ENCODE peak calls at places on chromosome 12, in nine cellular contexts. N, X, V, A, F, U, G, R and Q are unnamed samples.

GRCh38 chr12:19744760-19745218 is 305.5 kb downstream of the AEBP2 start:
- DNase-seq in N (no peak), V (peak), F (no peak), X (no peak), G (peak), A (no peak), R (no peak), U (no peak), Q (no peak)

GRCh38 chr12:129440278-129440677 is 463.5 kb downstream of the TMEM132D start:
- DNase-seq in V (peak), G (peak), U (no peak), F (no peak), R (no peak), X (no peak), A (no peak), N (no peak), Q (no peak)

GRCh38 chr12:9851050-9851449 is 18.1 kb downstream of the CLEC2B start:
- DNase-seq in G (no peak), R (no peak), N (no peak), V (no peak), X (no peak), F (no peak), U (no peak), A (no peak), Q (no peak)

GRCh38 chr12:106304797-106305196 is 2.3 kb downstream of the TCP11L2 start:
- DNase-seq in R (no peak), V (no peak), N (no peak), X (no peak), U (no peak), A (no peak), F (no peak), G (no peak), Q (no peak)

GRCh38 chr12:88546851-88547250 is 33.4 kb downstream of the KITLG start:
- DNase-seq in X (no peak), G (no peak), U (no peak), A (no peak), V (peak), N (no peak), F (no peak), R (no peak), Q (no peak)

GRCh38 chr12:76037130-76038105 is 5.8 kb upstream of the PHLDA1 start:
- DNase-seq in V (peak), R (peak), F (no peak), X (no peak), A (no peak), G (peak), U (peak), N (peak), Q (peak)

GRCh38 chr12:14836336-14837210 is 6.8 kb downstream of the ART4 start:
- DNase-seq in G (peak), A (no peak), R (no peak), U (no peak), V (peak), F (no peak), N (no peak), X (no peak), Q (no peak)

GRCh38 chr12:101839324-101840283 is 8.8 kb upstream of the GNPTAB start:
- DNase-seq in N (peak), U (peak), G (peak), F (no peak), V (peak), R (peak), A (no peak), X (peak), Q (peak)

GRCh38 chr12:31217356-31218130 is 108.4 kb downstream of the SINHCAF start:
- DNase-seq in F (no peak), G (no peak), U (no peak), N (no peak), V (no peak), R (no peak), A (no peak), X (no peak), Q (no peak)

GRCh38 chr12:115261691-115262398 is 577.9 kb upstream of the TBX3 start:
- DNase-seq in F (no peak), U (no peak), V (peak), G (no peak), A (no peak), N (peak), X (no peak), R (no peak), Q (no peak)

GRCh38 chr12:118397693-118398440 is 21.5 kb downstream of the SUDS3 start:
- DNase-seq in X (no peak), V (peak), G (no peak), R (no peak), U (no peak), A (no peak), N (no peak), F (no peak), Q (no peak)

GRCh38 chr12:104712968-104713367 is 245.1 kb downstream of the SLC41A2 start:
- DNase-seq in R (no peak), V (no peak), G (no peak), X (no peak), A (no peak), F (no peak), N (no peak), U (no peak), Q (no peak)

GRCh38 chr12:128286970-128287369 is 20.0 kb downstream of the TMEM132C start:
- DNase-seq in F (no peak), X (no peak), U (no peak), N (no peak), R (no peak), A (no peak), V (no peak), G (no peak), Q (no peak)

GRCh38 chr12:111359231-111359913 is 9.5 kb downstream of the PHETA1 start:
- DNase-seq in U (no peak), R (no peak), N (no peak), G (no peak), A (no peak), F (peak), V (no peak), X (no peak), Q (no peak)

GRCh38 chr12:111893287-111893686 is 51.3 kb downstream of the MAPKAPK5 start:
- DNase-seq in A (no peak), G (no peak), F (no peak), V (no peak), R (no peak), X (no peak), U (no peak), N (no peak), Q (no peak)

GRCh38 chr12:3040026-3040656 is 37.0 kb upstream of the TSPAN9 start:
- DNase-seq in X (no peak), G (no peak), V (no peak), F (no peak), N (no peak), U (no peak), R (no peak), A (no peak), Q (no peak)

GRCh38 chr12:120631097-120631496 is 9.3 kb upstream of the CABP1 start:
- DNase-seq in G (no peak), A (no peak), V (no peak), N (no peak), R (no peak), F (no peak), U (no peak), X (no peak), Q (peak)

GRCh38 chr12:50580436-50580835 is 75.7 kb downstream of the DIP2B start:
- DNase-seq in F (no peak), A (no peak), N (no peak), G (no peak), V (no peak), U (no peak), R (no peak), X (no peak), Q (no peak)

GRCh38 chr12:81962126-81962856 is 203.1 kb upstream of the PPFIA2 start:
- DNase-seq in G (no peak), V (no peak), R (no peak), F (no peak), U (no peak), A (no peak), N (no peak), X (no peak), Q (no peak)

GRCh38 chr12:121050725-121051124 is 11.7 kb upstream of the OASL start:
- DNase-seq in G (peak), X (no peak), V (peak), R (peak), U (no peak), A (no peak), F (no peak), N (peak), Q (peak)

GRCh38 chr12:107127482-107128185 is 34.3 kb upstream of the CRY1 start:
- DNase-seq in G (no peak), R (no peak), U (no peak), N (no peak), X (no peak), F (no peak), A (no peak), V (no peak), Q (peak)

GRCh38 chr12:52313926-52314325 is 7.3 kb downstream of the KRT83 start:
- DNase-seq in N (no peak), A (no peak), X (no peak), U (no peak), F (no peak), V (no peak), R (no peak), G (no peak), Q (no peak)

GRCh38 chr12:122965851-122966742 is at the start of gene ABCB9:
- DNase-seq in N (peak), R (peak), X (peak), A (peak), V (peak), F (peak), U (peak), G (peak), Q (peak)

GRCh38 chr12:69108024-69108423 is 131.3 kb upstream of the CPSF6 start:
- DNase-seq in F (no peak), V (peak), X (no peak), N (no peak), G (no peak), U (no peak), A (no peak), R (no peak), Q (no peak)

GRCh38 chr12:52390739-52391617 is 5.5 kb upstream of the KRT84 start:
- DNase-seq in X (no peak), F (no peak), V (peak), R (peak), N (peak), G (peak), A (no peak), U (no peak), Q (no peak)

GRCh38 chr12:22299294-22299912 is 35.1 kb downstream of the ST8SIA1 start:
- DNase-seq in G (no peak), F (no peak), N (peak), U (no peak), R (peak), X (no peak), A (no peak), V (no peak), Q (no peak)

GRCh38 chr12:1553987-1554982 is 40.1 kb downstream of the FBXL14 start:
- DNase-seq in F (no peak), N (peak), R (peak), U (no peak), A (no peak), V (no peak), G (no peak), X (no peak), Q (no peak)

GRCh38 chr12:104969328-104969727 is 11.2 kb upstream of the SLC41A2 start:
- DNase-seq in U (no peak), F (no peak), A (no peak), N (no peak), G (no peak), R (no peak), V (no peak), X (no peak), Q (no peak)

GRCh38 chr12:112844814-112845565 is 53.4 kb downstream of the RPH3A start:
- DNase-seq in A (no peak), N (no peak), G (no peak), R (no peak), F (no peak), V (no peak), X (no peak), U (no peak), Q (no peak)

GRCh38 chr12:18171571-18171970 is 81.6 kb upstream of the RERGL start:
- DNase-seq in N (no peak), X (no peak), F (no peak), R (no peak), U (no peak), A (no peak), G (peak), V (peak), Q (no peak)

GRCh38 chr12:3770891-3771290 is 18.0 kb upstream of the CRACR2A start:
- DNase-seq in U (no peak), X (no peak), G (peak), N (no peak), V (peak), A (no peak), R (no peak), F (no peak), Q (no peak)

GRCh38 chr12:122499991-122500684 is 594 bp downstream of the ZCCHC8 start:
- DNase-seq in N (peak), U (peak), R (peak), V (peak), F (no peak), G (peak), A (no peak), X (peak), Q (peak)

GRCh38 chr12:114671321-114671663 is 12.7 kb downstream of the TBX3 start:
- DNase-seq in N (no peak), A (no peak), U (no peak), X (no peak), V (no peak), F (no peak), R (no peak), G (no peak), Q (no peak)

GRCh38 chr12:68260153-68260552 is 6.7 kb upstream of the IL22 start:
- DNase-seq in V (no peak), R (no peak), U (no peak), X (no peak), A (no peak), F (no peak), G (no peak), N (no peak), Q (no peak)